ENCODE peak calls at places on chromosomes 13 and 19, in four cellular contexts. Q is AG04450, G is uterus, X is RWPE2. M is an unnamed sample.

GRCh38 chr19:10552596-10553053 is 8.9 kb downstream of the ATG4D start:
- DNase-seq in Q (no peak), G (no peak), X (no peak), M (peak; percentile 40)

GRCh38 chr13:92379371-92379770 is 847.2 kb upstream of the GPC6 start:
- DNase-seq in G (no peak), X (no peak), Q (no peak), M (no peak)

GRCh38 chr19:35328851-35329285 is at the start of gene CD22:
- DNase-seq in X (no peak), G (no peak), Q (no peak), M (peak; percentile 81)

GRCh38 chr13:87810391-87810801 is 139.2 kb downstream of the SLITRK5 start:
- DNase-seq in G (no peak), X (no peak), Q (no peak), M (no peak)

GRCh38 chr19:46076951-46077814 is 36.4 kb upstream of the IGFL4 start:
- DNase-seq in Q (peak; percentile 56), G (peak; percentile 58), X (no peak), M (peak; percentile 47)

GRCh38 chr19:1591421-1592022 is 1.1 kb downstream of the MBD3 start:
- DNase-seq in G (no peak), Q (no peak), X (no peak), M (no peak)

GRCh38 chr19:13164370-13165090 is 14.3 kb downstream of the IER2 start:
- DNase-seq in X (peak; percentile 86), G (peak; percentile 64), Q (no peak), M (peak; percentile 31)

GRCh38 chr19:3469638-3470499 is 10.5 kb downstream of the SMIM24 start:
- DNase-seq in Q (no peak), X (no peak), G (no peak), M (no peak)

GRCh38 chr13:22039961-22040360 is 369.1 kb downstream of the FGF9 start:
- DNase-seq in X (no peak), Q (no peak), G (no peak), M (no peak)

GRCh38 chr13:22041741-22042140 is 370.9 kb downstream of the FGF9 start:
- DNase-seq in G (no peak), X (no peak), Q (no peak), M (no peak)

DNA sequence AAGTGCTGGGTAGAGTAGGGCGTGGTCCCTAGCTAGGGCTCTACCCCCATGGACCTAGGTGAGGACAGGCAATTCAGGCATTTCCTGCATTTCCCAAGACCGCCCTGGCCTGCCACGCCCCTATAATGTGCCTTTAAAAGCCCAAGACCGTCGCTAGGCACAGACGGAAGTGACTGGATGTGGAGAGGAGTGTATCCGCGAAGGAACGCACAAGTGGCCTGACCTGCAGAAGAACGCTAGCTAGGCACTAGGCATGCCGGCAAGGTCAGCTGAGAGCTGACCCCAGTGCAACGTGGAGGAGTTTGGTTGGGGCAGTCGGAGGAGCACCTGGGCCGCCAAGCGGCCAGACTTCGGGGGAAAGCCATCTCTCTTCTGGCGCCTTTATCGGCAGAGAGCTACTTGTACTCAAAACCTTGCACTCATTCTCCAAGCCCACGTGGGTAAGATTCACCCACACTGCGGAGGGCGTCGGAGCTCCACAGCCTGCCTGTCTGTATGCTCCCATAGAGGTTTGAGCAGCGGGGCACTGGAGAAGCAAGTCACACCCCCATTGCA is 370.0 kb downstream of the FGF9 start:
- DNase-seq in X (no peak), G (no peak), Q (no peak), M (no peak)
- H3K4me3 ChIP-seq in X (no peak overlapping the region), G (no peak overlapping the region), Q (no peak overlapping the region), M (no peak overlapping the region)

GRCh38 chr13:28679628-28680027 is 20.7 kb downstream of the POMP start:
- DNase-seq in X (no peak), G (no peak), Q (no peak), M (no peak)

GRCh38 chr13:28680541-28680940 is 21.6 kb downstream of the POMP start:
- DNase-seq in X (no peak), G (no peak), Q (no peak), M (no peak)

GRCh38 chr13:28684257-28684656 is 25.3 kb downstream of the POMP start:
- DNase-seq in X (peak; percentile 42), G (no peak), Q (no peak), M (no peak)

GRCh38 chr13:28678809-28679208 is 19.9 kb downstream of the POMP start:
- DNase-seq in X (no peak), Q (no peak), G (no peak), M (no peak)
- TF ChIP-seq CTCF in X (no peak), Q (peak; percentile 12), G (no peak), M (peak; percentile 10)

GRCh38 chr19:52688335-52688734 is 46.5 kb downstream of the ZNF611 start:
- DNase-seq in X (no peak), Q (no peak), G (no peak), M (no peak)
- H3K4me3 ChIP-seq in X (no peak overlapping the region), Q (peak overlapping the region; percentile 90), G (no peak overlapping the region), M (no peak overlapping the region)

GRCh38 chr13:26571518-26571917 is 14.0 kb downstream of the WASF3 start:
- DNase-seq in X (no peak), G (no peak), Q (no peak), M (no peak)

GRCh38 chr13:26563713-26564112 is 6.2 kb downstream of the WASF3 start:
- DNase-seq in Q (no peak), G (no peak), X (no peak), M (no peak)

GRCh38 chr13:26562538-26562890 is 5.0 kb downstream of the WASF3 start:
- DNase-seq in X (no peak), G (no peak), Q (no peak), M (no peak)

DNA sequence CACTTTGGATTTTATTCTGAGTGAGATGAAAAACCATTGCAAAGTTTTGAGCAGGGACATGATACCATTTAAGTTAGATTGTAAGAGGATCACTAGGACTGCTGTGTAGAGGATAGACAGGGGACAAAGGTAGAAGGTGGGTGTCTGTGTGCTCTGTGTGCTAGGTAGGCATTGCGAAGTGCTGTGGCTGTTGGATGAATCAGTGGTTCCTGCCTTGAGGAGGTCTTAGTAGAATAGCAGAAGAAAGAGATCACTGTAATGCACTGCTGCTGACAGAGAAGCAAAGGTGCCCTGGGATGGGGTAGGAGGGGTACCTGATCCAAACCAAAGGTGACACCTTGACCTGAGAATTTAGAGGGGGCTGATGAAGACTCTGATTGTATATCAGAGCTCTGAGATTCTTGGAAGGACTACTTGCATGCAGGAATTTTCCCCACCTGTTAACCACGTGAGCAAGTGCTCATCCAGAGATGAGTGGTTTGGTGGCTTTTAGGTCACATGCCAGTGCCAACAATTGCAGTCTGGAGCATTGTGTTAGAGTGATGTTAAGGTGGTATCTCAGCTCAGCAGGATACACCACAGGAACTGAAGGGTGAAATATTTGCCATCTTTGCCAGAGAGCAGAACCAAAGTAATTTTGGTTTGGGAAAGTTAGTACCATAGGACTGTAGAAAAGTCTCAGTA is 10.8 kb downstream of the WASF3 start:
- DNase-seq in X (no peak), G (no peak), Q (no peak), M (no peak)
- TF ChIP-seq CTCF in X (no peak), G (no peak), Q (no peak), M (no peak)

DNA sequence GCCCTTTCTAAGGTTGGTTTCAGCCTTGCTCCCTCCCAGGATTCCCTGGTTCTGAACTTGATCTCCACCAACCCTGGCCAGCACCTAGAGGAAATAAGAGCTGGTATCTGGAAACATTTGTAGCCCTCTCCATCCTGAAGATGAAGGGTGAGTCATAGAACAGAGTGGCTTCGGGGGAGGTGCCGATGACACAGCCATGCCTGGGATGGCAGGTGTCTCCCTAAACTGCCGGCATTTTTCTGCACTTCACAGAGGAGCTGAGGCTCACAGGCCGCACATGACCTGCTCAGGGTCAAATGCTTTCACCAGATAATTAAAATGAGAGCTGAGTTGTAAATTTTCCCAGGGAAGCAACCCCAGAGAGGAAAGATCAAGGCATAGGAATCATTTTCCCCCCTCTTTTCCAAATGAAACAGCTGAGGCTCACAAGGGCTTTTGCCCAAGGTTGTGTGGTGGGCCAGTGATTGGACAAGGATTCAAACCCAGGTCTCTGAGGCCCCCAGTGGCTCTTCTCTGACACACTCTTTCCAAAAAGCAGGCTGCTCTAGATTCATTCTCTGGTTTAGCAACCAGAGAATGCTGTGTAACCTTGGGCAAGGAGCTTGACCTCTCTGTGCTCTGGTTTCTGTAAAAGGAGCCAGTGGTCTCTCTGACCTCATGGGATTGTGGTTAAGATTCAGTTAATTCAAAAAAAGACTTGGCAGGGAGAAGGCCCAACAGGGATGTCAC is 1.2 kb upstream of the SLC25A42 start:
- DNase-seq in X (no peak), Q (peak; percentile 11), G (no peak), M (no peak)
- H3K4me3 ChIP-seq in X (peak overlapping the region; percentile 59), Q (peak overlapping the region; percentile 64), G (peak overlapping the region; percentile 43), M (peak overlapping the region; percentile 62)

DNA sequence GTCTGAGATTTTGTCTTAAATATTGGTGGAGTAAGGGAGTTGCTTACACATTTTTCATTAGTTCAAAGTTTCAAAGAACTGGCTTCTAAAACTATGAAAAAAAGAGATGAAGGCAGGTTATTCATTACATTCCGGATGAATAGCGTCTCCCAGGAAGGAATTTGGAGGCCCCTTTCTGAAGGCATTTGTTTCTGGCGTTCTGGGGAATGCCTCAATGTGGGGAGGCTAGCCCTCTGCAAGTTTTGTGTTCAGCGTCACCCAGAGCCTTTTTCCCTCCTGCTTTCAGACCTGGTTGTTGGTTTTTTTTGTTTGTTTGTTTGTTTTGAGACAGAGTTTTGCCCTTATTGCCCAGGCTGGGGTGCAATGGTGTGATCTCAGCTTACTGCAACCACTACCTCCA is 21.0 kb downstream of the FAM124A start:
- DNase-seq in X (no peak), Q (no peak), G (no peak), M (no peak)
- TF ChIP-seq CTCF in X (no peak), Q (no peak), G (no peak), M (no peak)

M was measured in GM12865.